ENCODE peak calls at places on chromosomes 3 and 15, in ten cellular contexts. J, R, I, T, V, N, U, E, A and F are unnamed samples.

GRCh38 chr3:104628185-104628789 is 738.4 kb upstream of the ALCAM start:
- DNase-seq in T (peak), J (no peak), N (peak), U (peak), A (no peak), I (no peak), V (peak), E (no peak), R (no peak), F (peak)

GRCh38 chr3:126245811-126246727 is 65.7 kb upstream of the ALDH1L1 start:
- DNase-seq in V (peak), N (peak), E (peak), I (no peak), U (no peak), A (peak), R (no peak), T (peak), J (peak), F (peak)

GRCh38 chr15:89303986-89304385 is 30.6 kb downstream of the POLG start:
- DNase-seq in E (no peak), J (no peak), I (no peak), N (no peak), T (no peak), U (no peak), R (no peak), V (no peak), A (no peak), F (no peak)

GRCh38 chr15:23497710-23498111 is 50.7 kb upstream of the GOLGA6L2 start:
- DNase-seq in I (no peak), V (no peak), R (peak), N (peak), J (no peak), T (peak), E (no peak), A (no peak), U (no peak), F (no peak)

GRCh38 chr15:47384316-47384715 is 333.0 kb upstream of the SEMA6D start:
- DNase-seq in V (peak), T (no peak), J (no peak), A (peak), U (peak), N (peak), I (no peak), R (no peak), E (no peak), F (peak)

GRCh38 chr15:83845230-83845629 is 191.3 kb downstream of the ADAMTSL3 start:
- DNase-seq in T (no peak), A (peak), N (peak), R (no peak), V (peak), E (no peak), J (no peak), U (no peak), I (no peak), F (no peak)

GRCh38 chr3:186901135-186901734 is 29.1 kb upstream of the ST6GAL1 start:
- DNase-seq in V (peak), I (no peak), R (no peak), J (no peak), A (no peak), U (no peak), N (no peak), E (no peak), T (no peak), F (no peak)

GRCh38 chr3:128080323-128080898 is 28.2 kb downstream of the SEC61A1 start:
- DNase-seq in N (peak), V (peak), E (no peak), A (no peak), J (no peak), R (no peak), T (no peak), I (no peak), U (no peak), F (no peak)

GRCh38 chr3:81289676-81290075 is 471.8 kb downstream of the GBE1 start:
- DNase-seq in V (no peak), U (no peak), J (no peak), E (no peak), N (no peak), R (no peak), A (no peak), I (no peak), T (no peak), F (no peak)

GRCh38 chr3:53320697-53321096 is 26.6 kb downstream of the DCP1A start:
- DNase-seq in N (no peak), U (no peak), E (peak), J (no peak), T (no peak), A (no peak), R (no peak), V (peak), I (no peak), F (peak)

GRCh38 chr3:146521356-146521755 is 23.1 kb downstream of the PLSCR1 start:
- DNase-seq in I (no peak), E (no peak), U (no peak), R (no peak), N (no peak), V (no peak), A (no peak), J (no peak), T (no peak), F (no peak)

GRCh38 chr3:30421261-30421660 is 185.1 kb upstream of the TGFBR2 start:
- DNase-seq in A (no peak), R (no peak), N (no peak), J (no peak), U (no peak), V (peak), E (no peak), I (no peak), T (no peak), F (no peak)

GRCh38 chr3:27568393-27568792 is 84.2 kb upstream of the SLC4A7 start:
- DNase-seq in V (peak), R (peak), I (no peak), E (no peak), N (no peak), J (peak), U (no peak), T (peak), A (peak), F (peak)

GRCh38 chr15:42046597-42046996 is 25.8 kb upstream of the PLA2G4E start:
- DNase-seq in U (no peak), T (no peak), A (no peak), J (no peak), I (no peak), R (peak), V (peak), E (peak), N (no peak), F (no peak)

GRCh38 chr15:51265037-51265555 is 73.3 kb downstream of the CYP19A1 start:
- DNase-seq in N (no peak), V (no peak), I (no peak), A (no peak), R (no peak), E (no peak), U (no peak), T (no peak), J (no peak), F (no peak)

GRCh38 chr3:184315871-184316661 is 1.7 kb downstream of the EIF4G1 start:
- DNase-seq in E (no peak), N (no peak), J (no peak), I (no peak), R (no peak), A (no peak), V (no peak), T (no peak), U (no peak), F (no peak)

GRCh38 chr3:46395210-46395661 is 11.6 kb downstream of the CCR5AS start:
- DNase-seq in E (no peak), N (no peak), J (no peak), R (no peak), V (no peak), U (no peak), T (no peak), I (no peak), A (no peak), F (no peak)

GRCh38 chr3:168117059-168117458 is 21.3 kb upstream of the GOLIM4 start:
- DNase-seq in I (no peak), J (no peak), A (no peak), U (no peak), E (peak), V (peak), T (no peak), R (peak), N (no peak), F (no peak)

GRCh38 chr3:50290116-50290745 is 2.0 kb downstream of the IFRD2 start:
- DNase-seq in T (no peak), R (no peak), A (no peak), J (peak), E (no peak), V (no peak), U (no peak), N (no peak), I (no peak), F (no peak)

GRCh38 chr3:48119495-48120193 is 68.6 kb downstream of the CDC25A start:
- DNase-seq in R (no peak), N (no peak), U (no peak), T (no peak), V (no peak), I (no peak), A (peak), E (no peak), J (peak), F (no peak)

GRCh38 chr15:78542647-78543046 is 2.4 kb downstream of the PSMA4 start:
- DNase-seq in R (no peak), E (no peak), N (no peak), V (no peak), I (no peak), T (no peak), A (no peak), J (no peak), U (no peak), F (no peak)

GRCh38 chr15:44265757-44266156 is 22.8 kb upstream of the GOLM2 start:
- DNase-seq in A (no peak), J (no peak), V (no peak), N (no peak), R (no peak), U (no peak), T (no peak), E (no peak), I (no peak), F (no peak)

GRCh38 chr3:13379191-13379830 is 40.8 kb downstream of the NUP210 start:
- DNase-seq in I (no peak), U (no peak), T (no peak), R (no peak), N (no peak), V (peak), A (no peak), J (no peak), E (no peak), F (no peak)

GRCh38 chr3:33918357-33918756 is 119.9 kb downstream of the PDCD6IP start:
- DNase-seq in J (no peak), T (no peak), R (no peak), I (no peak), U (no peak), E (no peak), V (no peak), A (no peak), N (no peak), F (no peak)

GRCh38 chr3:43838877-43839276 is 148.1 kb downstream of the ABHD5 start:
- DNase-seq in V (peak), N (no peak), E (no peak), T (no peak), U (no peak), I (no peak), J (no peak), R (no peak), A (no peak), F (no peak)